ENCODE peak calls at places on chromosomes 12 and 14, in ten cellular contexts. E is psoas muscle, I is H9, U is H1, N is aorta, V is OCI-LY7, A is GM23248, W is prostate gland, D is BE2C, J is HCT116. K is an unnamed sample. For H3K4me1, the result is how much of the 10 kb centered on the place peaks cover.

GRCh38 chr12:66118240-66118891 is 12.2 kb downstream of the LLPH start:
- DNase-seq in U (no peak), V (no peak), D (no peak), N (no peak), J (no peak), W (no peak), E (no peak), I (no peak), A (peak), K (no peak)

GRCh38 chr14:81453166-81453766 is 53.1 kb upstream of the STON2 start:
- DNase-seq in A (peak), V (peak), J (peak), U (no peak), E (peak), I (peak), W (peak), D (peak), N (no peak), K (peak)

GRCh38 chr14:68965261-68965761 is 13.8 kb downstream of the ACTN1 start:
- DNase-seq in D (no peak), N (no peak), V (no peak), A (no peak), E (no peak), W (no peak), U (no peak), I (no peak), J (no peak), K (no peak)

GRCh38 chr14:24713404-24713803 is 79.4 kb upstream of the GZMB start:
- DNase-seq in I (no peak), E (no peak), V (no peak), U (no peak), A (no peak), D (no peak), W (no peak), N (no peak), J (no peak), K (no peak)

GRCh38 chr12:117789195-117789912 is 179.4 kb downstream of the KSR2 start:
- DNase-seq in V (no peak), E (no peak), A (no peak), I (no peak), D (no peak), N (no peak), W (no peak), U (no peak), J (no peak), K (no peak)

GRCh38 chr12:57744194-57744776 is 554 bp upstream of the TSPAN31 start:
- DNase-seq in N (peak), J (peak), A (peak), V (peak), E (peak), I (no peak), D (peak), W (peak), U (no peak), K (peak)

GRCh38 chr12:104462931-104463339 is 6.2 kb downstream of the CHST11 start:
- DNase-seq in J (no peak), I (no peak), V (peak), U (no peak), D (no peak), W (no peak), A (no peak), E (no peak), N (no peak), K (no peak)

GRCh38 chr14:22268875-22269274 is 320.1 kb downstream of the DAD1 start:
- DNase-seq in A (peak), E (no peak), J (no peak), D (no peak), U (no peak), W (no peak), V (no peak), N (no peak), I (no peak), K (no peak)

GRCh38 chr14:55968741-55969140 is 149.5 kb upstream of the PELI2 start:
- DNase-seq in I (no peak), E (no peak), J (no peak), W (no peak), A (no peak), N (no peak), V (no peak), U (no peak), D (peak), K (no peak)

GRCh38 chr12:108768591-108769500 is 37.5 kb upstream of the CORO1C start:
- DNase-seq in U (peak), E (no peak), D (peak), A (no peak), I (peak), V (no peak), J (peak), N (peak), W (no peak), K (peak)

GRCh38 chr14:61108742-61109141 is 127.7 kb downstream of the SLC38A6 start:
- DNase-seq in A (peak), E (no peak), N (no peak), I (no peak), V (no peak), D (no peak), W (no peak), J (no peak), U (no peak), K (no peak)

GRCh38 chr14:61107896-61108295 is 126.9 kb downstream of the SLC38A6 start:
- DNase-seq in N (no peak), I (no peak), A (no peak), W (no peak), E (no peak), J (no peak), U (no peak), V (no peak), D (no peak), K (no peak)

GRCh38 chr14:61110683-61111082 is 129.6 kb downstream of the SLC38A6 start:
- DNase-seq in A (no peak), I (peak), N (no peak), J (no peak), W (no peak), U (no peak), E (no peak), D (no peak), V (no peak), K (no peak)

GRCh38 chr14:61107148-61107641 is 126.2 kb downstream of the SLC38A6 start:
- DNase-seq in W (no peak), U (no peak), D (no peak), A (peak), V (no peak), I (no peak), N (peak), E (peak), J (no peak), K (peak)

GRCh38 chr14:61109288-61109687 is 128.2 kb downstream of the SLC38A6 start:
- DNase-seq in W (no peak), J (no peak), I (peak), D (no peak), E (peak), U (no peak), A (no peak), N (no peak), V (no peak), K (no peak)
- H3K4me1 ChIP-seq in W (under half), J (under half), I (under half), D (under half), E (half or more), U (under half), A (under half), N (under half), V (under half), K (under half)

GRCh38 chr12:21819678-21820077 is 45.2 kb upstream of the KCNJ8 start:
- DNase-seq in I (no peak), J (no peak), U (no peak), W (peak), D (no peak), V (no peak), E (no peak), A (peak), N (no peak), K (no peak)

GRCh38 chr12:21827135-21827534 is 52.6 kb upstream of the KCNJ8 start:
- DNase-seq in E (no peak), D (no peak), W (no peak), J (no peak), V (no peak), U (no peak), A (no peak), N (no peak), I (no peak), K (no peak)

GRCh38 chr12:21825924-21826548 is 51.5 kb upstream of the KCNJ8 start:
- DNase-seq in I (no peak), V (no peak), J (no peak), U (no peak), N (no peak), W (no peak), E (no peak), D (no peak), A (no peak), K (no peak)

GRCh38 chr12:21826549-21826940 is 52.0 kb upstream of the KCNJ8 start:
- DNase-seq in J (no peak), W (no peak), I (no peak), D (no peak), U (no peak), N (no peak), E (no peak), A (no peak), V (no peak), K (no peak)

DNA sequence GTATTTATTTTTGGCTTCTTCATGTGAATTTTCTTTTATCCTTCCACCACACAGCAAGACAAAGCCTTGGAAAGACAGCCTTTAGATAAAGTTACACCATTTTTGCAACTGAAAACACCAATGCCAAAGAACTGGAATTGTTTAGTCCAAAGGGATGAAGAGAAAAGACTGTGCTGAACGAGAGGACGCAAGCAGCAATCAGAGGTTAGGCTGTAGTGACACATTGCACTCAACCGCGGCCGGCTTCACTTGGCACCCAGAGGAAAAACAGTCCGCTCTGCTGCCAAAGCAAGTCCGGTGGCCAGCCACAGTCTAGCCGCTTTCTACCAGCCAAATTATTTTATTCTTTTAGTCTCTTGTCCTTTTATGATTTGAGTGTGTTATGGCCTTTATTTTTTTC is 49.1 kb upstream of the KCNJ8 start:
- DNase-seq in A (peak), V (no peak), W (no peak), I (no peak), U (no peak), J (no peak), N (peak), D (no peak), E (peak), K (peak)
- H3K4me1 ChIP-seq in A (under half), V (under half), W (under half), I (under half), U (under half), J (under half), N (under half), D (under half), E (under half), K (under half)

GRCh38 chr14:104757238-104757585 is 4.3 kb downstream of the SIVA1 start:
- DNase-seq in V (no peak), A (no peak), I (no peak), E (no peak), D (no peak), W (no peak), U (no peak), N (no peak), J (no peak), K (peak)

GRCh38 chr14:104754213-104754851 is 1.4 kb downstream of the SIVA1 start:
- DNase-seq in J (no peak), U (no peak), N (no peak), I (no peak), W (no peak), E (no peak), V (no peak), D (no peak), A (no peak), K (peak)

GRCh38 chr14:104757681-104758392 is 4.9 kb downstream of the SIVA1 start:
- DNase-seq in E (no peak), I (no peak), V (no peak), A (no peak), W (no peak), U (no peak), J (no peak), N (no peak), D (no peak), K (peak)

GRCh38 chr14:104755621-104756020 is 2.7 kb downstream of the SIVA1 start:
- DNase-seq in V (no peak), N (no peak), U (no peak), D (no peak), E (no peak), A (no peak), I (no peak), W (no peak), J (no peak), K (no peak)

GRCh38 chr14:104756477-104757237 is 3.7 kb downstream of the SIVA1 start:
- DNase-seq in N (no peak), V (peak), J (no peak), U (no peak), E (no peak), D (no peak), A (no peak), W (no peak), I (no peak), K (peak)
- H3K4me1 ChIP-seq in N (under half), V (under half), J (under half), U (under half), E (under half), D (under half), A (under half), W (under half), I (under half), K (under half)

GRCh38 chr12:58895053-58895452 is 25.3 kb downstream of the LRIG3 start:
- DNase-seq in J (no peak), V (no peak), I (no peak), A (no peak), W (no peak), D (no peak), U (no peak), N (no peak), E (no peak), K (no peak)
- H3K4me1 ChIP-seq in J (under half), V (under half), I (under half), A (under half), W (under half), D (under half), U (under half), N (under half), E (under half), K (under half)

DNA sequence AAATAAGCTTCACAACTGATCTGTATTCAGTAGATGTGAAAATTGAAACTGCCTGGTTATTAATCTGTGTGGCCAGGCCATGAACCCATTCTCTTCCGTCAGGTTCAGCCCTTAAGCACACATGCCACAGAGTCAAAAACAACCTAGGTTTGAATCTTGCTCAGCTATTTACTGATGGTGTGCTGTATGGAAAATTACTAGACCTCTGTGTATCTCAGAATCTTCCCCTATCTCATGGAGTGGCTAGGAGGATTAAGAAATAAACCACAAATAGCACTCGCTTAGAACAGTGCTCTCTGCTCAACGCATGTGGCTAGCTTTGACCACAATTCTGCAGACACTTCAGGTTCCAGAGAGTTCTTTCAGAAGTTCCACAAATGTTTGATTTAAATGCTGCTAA is 240.7 kb upstream of the PLEKHG7 start:
- DNase-seq in E (no peak), J (no peak), I (no peak), N (no peak), D (no peak), U (no peak), A (no peak), V (peak), W (no peak), K (no peak)
- H3K4me1 ChIP-seq in E (under half), J (under half), I (under half), N (under half), D (under half), U (under half), A (under half), V (half or more), W (under half), K (under half)

GRCh38 chr12:124383028-124383427 is 88.1 kb downstream of the RFLNA start:
- DNase-seq in U (no peak), J (no peak), N (no peak), E (no peak), V (no peak), A (no peak), D (no peak), I (no peak), W (no peak), K (no peak)
- H3K4me1 ChIP-seq in U (under half), J (under half), N (under half), E (half or more), V (under half), A (half or more), D (under half), I (under half), W (under half), K (under half)

GRCh38 chr14:52355016-52355430 is 40.9 kb downstream of the PTGER2 start:
- DNase-seq in I (no peak), U (no peak), E (no peak), A (peak), J (no peak), D (no peak), N (no peak), W (no peak), V (no peak), K (no peak)

GRCh38 chr14:52352546-52352945 is 38.4 kb downstream of the PTGER2 start:
- DNase-seq in J (no peak), U (no peak), V (no peak), N (no peak), E (no peak), A (no peak), D (no peak), I (no peak), W (no peak), K (no peak)

GRCh38 chr14:52356025-52356424 is 41.9 kb downstream of the PTGER2 start:
- DNase-seq in J (no peak), V (no peak), I (no peak), E (no peak), N (no peak), A (no peak), D (no peak), W (no peak), U (no peak), K (no peak)

GRCh38 chr14:52355526-52355925 is 41.4 kb downstream of the PTGER2 start:
- DNase-seq in W (no peak), I (no peak), J (no peak), D (no peak), U (no peak), V (no peak), E (no peak), A (no peak), N (no peak), K (no peak)

DNA sequence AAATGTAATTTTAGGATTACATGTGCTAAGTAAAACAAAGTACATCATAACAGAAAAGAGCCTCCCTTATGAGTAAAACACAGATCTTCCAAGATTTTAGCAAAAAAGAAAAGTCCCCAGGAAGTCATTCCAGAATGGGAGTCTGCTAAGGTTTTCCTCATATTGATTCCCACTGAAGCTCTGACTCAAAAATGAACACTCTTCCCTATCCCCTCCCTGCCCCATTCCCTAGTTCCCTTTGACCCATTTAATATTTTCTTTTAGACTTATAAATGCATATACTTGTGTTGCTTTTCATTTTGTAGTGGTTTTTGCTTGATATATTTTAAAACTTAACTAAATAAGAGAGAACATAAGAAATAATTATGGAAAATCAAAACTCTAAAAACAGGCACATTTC is 40.1 kb downstream of the PTGER2 start:
- DNase-seq in U (no peak), A (no peak), J (no peak), E (no peak), D (no peak), I (no peak), V (no peak), W (no peak), N (no peak), K (no peak)
- H3K4me1 ChIP-seq in U (under half), A (half or more), J (under half), E (under half), D (under half), I (under half), V (under half), W (under half), N (under half), K (under half)

DNA sequence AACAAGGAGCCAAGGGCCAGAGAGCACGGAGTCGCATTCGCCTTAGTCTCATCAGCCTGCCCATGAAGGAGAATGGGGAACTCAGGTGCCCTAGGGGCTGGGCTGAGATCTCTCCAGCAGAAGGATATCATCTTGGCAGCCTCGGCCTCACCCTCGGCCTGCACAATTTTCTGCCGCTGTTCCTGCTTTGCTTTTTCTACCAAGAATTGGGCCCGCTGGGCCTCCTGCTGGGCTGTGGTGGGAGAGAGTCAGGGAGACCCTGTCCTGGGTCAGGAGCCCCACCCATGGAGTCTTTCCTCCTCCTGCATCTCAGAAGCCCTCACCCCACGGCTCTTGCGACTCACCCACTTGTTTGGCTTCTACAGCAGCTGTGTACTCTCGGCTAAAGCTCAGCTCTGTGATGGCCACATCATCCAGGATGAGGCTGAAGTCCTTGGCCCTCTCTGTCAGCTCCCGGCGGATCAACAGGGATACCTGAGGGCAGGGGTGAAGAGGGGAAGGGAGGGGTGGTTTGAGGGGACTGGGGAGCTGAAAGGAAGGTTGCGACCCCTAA is 2.8 kb downstream of the PHB2 start:
- DNase-seq in I (no peak), E (no peak), W (no peak), A (no peak), V (no peak), U (no peak), D (no peak), N (no peak), J (no peak), K (peak)
- H3K4me1 ChIP-seq in I (under half), E (under half), W (under half), A (under half), V (half or more), U (under half), D (under half), N (under half), J (half or more), K (under half)

DNA sequence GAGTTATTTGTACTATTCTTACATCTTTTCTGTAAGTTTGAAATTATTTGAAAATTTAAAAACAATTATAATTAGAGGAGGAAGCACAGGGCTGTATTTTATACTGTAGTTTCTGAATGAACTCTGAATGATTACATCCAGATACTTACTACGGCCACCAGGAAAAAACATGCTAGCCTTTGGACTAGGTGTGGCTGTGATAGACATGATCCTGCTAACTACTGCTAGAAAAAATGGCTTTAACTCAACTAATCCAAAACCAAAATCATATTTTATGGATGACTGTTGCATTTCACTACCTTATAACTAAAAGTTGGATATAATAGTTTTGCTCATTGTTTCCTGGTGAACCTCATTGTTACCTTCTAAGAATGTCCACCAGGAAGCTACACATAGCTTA is 15.1 kb upstream of the SLC25A3 start:
- DNase-seq in J (no peak), N (no peak), D (no peak), W (no peak), V (no peak), E (no peak), U (no peak), I (no peak), A (no peak), K (no peak)
- H3K4me1 ChIP-seq in J (under half), N (under half), D (under half), W (under half), V (under half), E (under half), U (under half), I (under half), A (under half), K (under half)

K was measured in right cardiac atrium.